ENCODE peak calls at places on chromosomes 13 and 19, in four cellular contexts. One of them, this sample, is unnamed.

GRCh38 chr13:107817652-107818287 is 397.6 kb downstream of the LIG4 start:
- DNase-seq in HepG2: no peak
- DNase-seq in H1: no peak
- DNase-seq in HEK293T: no peak
- DNase-seq in this sample: no peak

GRCh38 chr13:93778548-93778947 is 551.9 kb downstream of the GPC6 start:
- DNase-seq in HepG2: no peak
- DNase-seq in H1: no peak
- DNase-seq in HEK293T: no peak
- DNase-seq in this sample: no peak

GRCh38 chr19:10686661-10687517 is 14.3 kb upstream of the QTRT1 start:
- DNase-seq in HepG2: no peak
- DNase-seq in H1: no peak
- DNase-seq in HEK293T: no peak
- DNase-seq in this sample: no peak

GRCh38 chr19:16899566-16900075 is 10.8 kb downstream of the F2RL3 start:
- DNase-seq in HepG2: peak
- DNase-seq in H1: no peak
- DNase-seq in HEK293T: peak
- DNase-seq in this sample: peak

GRCh38 chr13:113786262-113786841 is 27.3 kb downstream of the TMEM255B start:
- DNase-seq in HepG2: no peak
- DNase-seq in H1: no peak
- DNase-seq in HEK293T: no peak
- DNase-seq in this sample: no peak

GRCh38 chr19:19372656-19373416 is 32.6 kb upstream of the GATAD2A start:
- DNase-seq in HepG2: peak
- DNase-seq in H1: no peak
- DNase-seq in HEK293T: no peak
- DNase-seq in this sample: peak

GRCh38 chr13:44667950-44668349 is 91.8 kb upstream of the TSC22D1 start:
- DNase-seq in HepG2: no peak
- DNase-seq in H1: no peak
- DNase-seq in HEK293T: no peak
- DNase-seq in this sample: no peak

GRCh38 chr13:99228737-99229691 is 28.4 kb downstream of the UBAC2 start:
- DNase-seq in HepG2: peak
- DNase-seq in H1: no peak
- DNase-seq in HEK293T: no peak
- DNase-seq in this sample: no peak

GRCh38 chr13:108227651-108228272 is 9.6 kb downstream of the ABHD13 start:
- DNase-seq in HepG2: peak
- DNase-seq in H1: no peak
- DNase-seq in HEK293T: no peak
- DNase-seq in this sample: no peak

GRCh38 chr19:18460313-18460712 is 22.4 kb upstream of the ISYNA1 start:
- DNase-seq in HepG2: no peak
- DNase-seq in H1: no peak
- DNase-seq in HEK293T: no peak
- DNase-seq in this sample: no peak

GRCh38 chr13:95552208-95552538 is 347 bp upstream of the CLDN10 start:
- DNase-seq in HepG2: no peak
- DNase-seq in H1: no peak
- DNase-seq in HEK293T: no peak
- DNase-seq in this sample: no peak

GRCh38 chr19:2171349-2172145 is 7.8 kb downstream of the DOT1L start:
- DNase-seq in HepG2: peak
- DNase-seq in H1: no peak
- DNase-seq in HEK293T: no peak
- DNase-seq in this sample: peak

GRCh38 chr19:48650974-48651681 is 5.1 kb upstream of the CA11 start:
- DNase-seq in HepG2: peak
- DNase-seq in H1: no peak
- DNase-seq in HEK293T: no peak
- DNase-seq in this sample: no peak

GRCh38 chr19:50909240-50910070 is 1.7 kb downstream of the KLK4 start:
- DNase-seq in HepG2: peak
- DNase-seq in H1: peak
- DNase-seq in HEK293T: peak
- DNase-seq in this sample: peak

GRCh38 chr19:48925240-48925843 is 8.2 kb upstream of the DHDH start:
- DNase-seq in HepG2: peak
- DNase-seq in H1: no peak
- DNase-seq in HEK293T: no peak
- DNase-seq in this sample: no peak

GRCh38 chr19:50358483-50359431 is 6.7 kb downstream of the NAPSA start:
- DNase-seq in HepG2: no peak
- DNase-seq in H1: no peak
- DNase-seq in HEK293T: no peak
- DNase-seq in this sample: no peak

GRCh38 chr13:60591348-60591747 is 194.3 kb downstream of the TDRD3 start:
- DNase-seq in HepG2: no peak
- DNase-seq in H1: no peak
- DNase-seq in HEK293T: no peak
- DNase-seq in this sample: no peak

GRCh38 chr19:27974082-27974513 is 1238.9 kb downstream of the UQCRFS1 start:
- DNase-seq in HepG2: peak
- DNase-seq in H1: no peak
- DNase-seq in HEK293T: no peak
- DNase-seq in this sample: peak

GRCh38 chr19:41860419-41861097 is 503 bp downstream of the RPS19 start:
- DNase-seq in HepG2: no peak
- DNase-seq in H1: no peak
- DNase-seq in HEK293T: no peak
- DNase-seq in this sample: no peak

GRCh38 chr19:494171-495046 is 1.9 kb upstream of the MADCAM1 start:
- DNase-seq in HepG2: no peak
- DNase-seq in H1: no peak
- DNase-seq in HEK293T: no peak
- DNase-seq in this sample: no peak

GRCh38 chr19:51460164-51460992 is 2.1 kb upstream of the SIGLEC8 start:
- DNase-seq in HepG2: peak
- DNase-seq in H1: no peak
- DNase-seq in HEK293T: peak
- DNase-seq in this sample: peak

GRCh38 chr13:85313761-85314503 is 485.3 kb downstream of the SLITRK6 start:
- DNase-seq in HepG2: no peak
- DNase-seq in H1: no peak
- DNase-seq in HEK293T: peak
- DNase-seq in this sample: no peak

GRCh38 chr13:94210826-94211225 is 268.7 kb downstream of the DCT start:
- DNase-seq in HepG2: no peak
- DNase-seq in H1: no peak
- DNase-seq in HEK293T: peak
- DNase-seq in this sample: no peak

GRCh38 chr19:49691243-49692101 is 556 bp downstream of the CPT1C start:
- DNase-seq in HepG2: no peak
- DNase-seq in H1: no peak
- DNase-seq in HEK293T: no peak
- DNase-seq in this sample: peak

GRCh38 chr19:18284710-18285430 is 3.4 kb upstream of the JUND start:
- DNase-seq in HepG2: no peak
- DNase-seq in H1: no peak
- DNase-seq in HEK293T: no peak
- DNase-seq in this sample: no peak

GRCh38 chr13:112447761-112448603 is 71.8 kb downstream of the SPACA7 start:
- DNase-seq in HepG2: no peak
- DNase-seq in H1: no peak
- DNase-seq in HEK293T: no peak
- DNase-seq in this sample: no peak

GRCh38 chr19:11813801-11814706 is at the start of gene ZNF440:
- DNase-seq in HepG2: peak
- DNase-seq in H1: peak
- DNase-seq in HEK293T: peak
- DNase-seq in this sample: peak

GRCh38 chr19:49272204-49272603 is 52.8 kb downstream of the SLC6A16 start:
- DNase-seq in HepG2: no peak
- DNase-seq in H1: no peak
- DNase-seq in HEK293T: no peak
- DNase-seq in this sample: no peak

GRCh38 chr19:572891-573825 is 762 bp downstream of the BSG start:
- DNase-seq in HepG2: no peak
- DNase-seq in H1: no peak
- DNase-seq in HEK293T: no peak
- DNase-seq in this sample: no peak

GRCh38 chr19:15463865-15464371 is 426 bp downstream of the RASAL3 start:
- DNase-seq in HepG2: no peak
- DNase-seq in H1: no peak
- DNase-seq in HEK293T: no peak
- DNase-seq in this sample: peak

GRCh38 chr19:9885077-9885552 is 50.0 kb downstream of the PIN1 start:
- DNase-seq in HepG2: no peak
- DNase-seq in H1: no peak
- DNase-seq in HEK293T: peak
- DNase-seq in this sample: no peak

GRCh38 chr19:3660493-3661219 is 34.1 kb upstream of the CACTIN start:
- DNase-seq in HepG2: no peak
- DNase-seq in H1: no peak
- DNase-seq in HEK293T: no peak
- DNase-seq in this sample: no peak

GRCh38 chr13:34357435-34358232 is 539.7 kb downstream of the RFC3 start:
- DNase-seq in HepG2: no peak
- DNase-seq in H1: no peak
- DNase-seq in HEK293T: no peak
- DNase-seq in this sample: no peak

DNA sequence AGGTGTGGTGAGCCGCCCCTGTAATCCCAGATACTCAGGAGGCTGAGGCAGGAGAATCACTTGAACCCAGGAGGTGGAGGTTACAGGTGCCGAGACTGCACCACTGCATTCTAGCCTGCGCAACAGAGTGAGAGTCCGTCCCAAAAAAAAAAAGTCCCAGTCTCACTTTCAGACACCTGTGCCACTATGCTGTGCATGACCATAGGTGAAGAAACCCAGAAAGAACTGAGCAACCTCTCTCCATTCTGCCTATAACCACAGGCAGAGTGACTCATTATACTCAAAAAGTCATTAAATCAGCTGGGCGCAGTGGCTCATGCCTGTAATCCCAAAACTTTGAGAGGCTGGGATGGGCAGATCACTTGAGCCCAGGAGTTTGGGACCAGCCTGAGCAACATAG is 45.3 kb upstream of the SLC7A9 start:
- DNase-seq in HepG2: no peak
- DNase-seq in H1: no peak
- DNase-seq in HEK293T: no peak
- DNase-seq in this sample: no peak
- TF ChIP-seq SP1 in HepG2: no peak
- TF ChIP-seq SP1 in H1: no peak
- TF ChIP-seq SP1 in HEK293T: no peak
- TF ChIP-seq SP1 in this sample: no peak

GRCh38 chr19:47230122-47230920 is 678 bp downstream of the BBC3 start:
- DNase-seq in HepG2: peak
- DNase-seq in H1: no peak
- DNase-seq in HEK293T: peak
- DNase-seq in this sample: peak
- TF ChIP-seq SP1 in HepG2: no peak
- TF ChIP-seq SP1 in H1: no peak
- TF ChIP-seq SP1 in HEK293T: no peak
- TF ChIP-seq SP1 in this sample: peak

GRCh38 chr19:14118165-14119051 is 846 bp upstream of the PRKACA start:
- DNase-seq in HepG2: peak
- DNase-seq in H1: no peak
- DNase-seq in HEK293T: no peak
- DNase-seq in this sample: no peak
- TF ChIP-seq SP1 in HepG2: no peak
- TF ChIP-seq SP1 in H1: no peak
- TF ChIP-seq SP1 in HEK293T: no peak
- TF ChIP-seq SP1 in this sample: no peak

GRCh38 chr19:7117248-7117647 is 47.7 kb downstream of the ZNF557 start:
- DNase-seq in HepG2: no peak
- DNase-seq in H1: no peak
- DNase-seq in HEK293T: no peak
- DNase-seq in this sample: no peak

GRCh38 chr19:7112675-7113074 is 43.2 kb downstream of the ZNF557 start:
- DNase-seq in HepG2: no peak
- DNase-seq in H1: no peak
- DNase-seq in HEK293T: no peak
- DNase-seq in this sample: no peak

GRCh38 chr19:7119582-7119981 is 50.1 kb downstream of the ZNF557 start:
- DNase-seq in HepG2: no peak
- DNase-seq in H1: no peak
- DNase-seq in HEK293T: no peak
- DNase-seq in this sample: no peak

GRCh38 chr19:7113233-7113632 is 43.7 kb downstream of the ZNF557 start:
- DNase-seq in HepG2: no peak
- DNase-seq in H1: no peak
- DNase-seq in HEK293T: no peak
- DNase-seq in this sample: no peak

DNA sequence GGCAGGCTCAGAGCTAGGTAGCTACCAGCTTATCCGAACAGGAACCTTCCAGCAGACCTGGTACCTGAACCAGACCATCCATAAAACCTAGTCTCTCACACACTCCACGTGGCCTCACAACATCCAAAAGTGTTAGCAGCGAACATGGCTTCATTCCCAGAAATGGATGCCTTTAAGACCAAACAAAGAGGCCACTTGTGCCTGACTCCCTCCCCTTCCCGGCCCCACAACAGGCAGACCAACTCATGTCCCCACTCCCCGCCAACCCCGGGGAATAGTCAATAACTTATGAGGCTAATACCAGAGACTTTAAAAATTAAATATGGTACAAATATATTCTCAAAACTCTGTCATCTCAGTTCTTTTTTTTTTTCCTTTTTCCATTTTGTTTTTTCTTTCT is 46.2 kb downstream of the ZNF557 start:
- DNase-seq in HepG2: no peak
- DNase-seq in H1: no peak
- DNase-seq in HEK293T: no peak
- DNase-seq in this sample: no peak
- TF ChIP-seq SP1 in HepG2: no peak
- TF ChIP-seq SP1 in H1: no peak
- TF ChIP-seq SP1 in HEK293T: no peak
- TF ChIP-seq SP1 in this sample: no peak

This sample was measured in WTC11.